ENCODE peak calls at places on chromosomes 16 and 17, in six cellular contexts. B is prostate gland, J is H1, S is breast epithelium, W is sigmoid colon, O is esophagus muscularis mucosa. F is an unnamed sample.

GRCh38 chr16:8936421-8936820 is 27.3 kb downstream of the USP7 start:
- DNase-seq in B (peak), J (no peak), S (no peak), W (no peak), O (no peak), F (peak)

GRCh38 chr17:17523001-17523713 is 27.0 kb upstream of the RASD1 start:
- DNase-seq in B (no peak), J (no peak), S (no peak), W (no peak), O (no peak), F (no peak)

GRCh38 chr17:57665696-57666095 is 79.4 kb downstream of the CCDC182 start:
- DNase-seq in B (no peak), J (no peak), S (peak), W (peak), O (no peak), F (no peak)

GRCh38 chr17:78132086-78132676 is 1.6 kb downstream of the TMC8 start:
- DNase-seq in B (peak), J (peak), S (no peak), W (no peak), O (no peak), F (no peak)

GRCh38 chr16:84518804-84519341 is 14.4 kb upstream of the MEAK7 start:
- DNase-seq in B (no peak), J (no peak), S (peak), W (no peak), O (no peak), F (no peak)

GRCh38 chr16:48067388-48067787 is 88.4 kb downstream of the ABCC12 start:
- DNase-seq in B (no peak), J (no peak), S (no peak), W (no peak), O (no peak), F (no peak)

GRCh38 chr16:85391175-85391707 is 221.9 kb upstream of the GSE1 start:
- DNase-seq in B (no peak), J (peak), S (no peak), W (peak), O (no peak), F (no peak)

GRCh38 chr16:74461826-74462225 is 40.5 kb upstream of the CLEC18B start:
- DNase-seq in B (no peak), J (no peak), S (no peak), W (no peak), O (no peak), F (no peak)

GRCh38 chr17:39244016-39244599 is 18.4 kb upstream of the STAC2 start:
- DNase-seq in B (no peak), J (no peak), S (no peak), W (peak), O (no peak), F (no peak)

GRCh38 chr17:38579934-38580333 is 25.8 kb downstream of the SRCIN1 start:
- DNase-seq in B (no peak), J (peak), S (no peak), W (no peak), O (no peak), F (no peak)

GRCh38 chr17:40515011-40515410 is 13.6 kb upstream of the TNS4 start:
- DNase-seq in B (no peak), J (no peak), S (no peak), W (peak), O (no peak), F (no peak)

GRCh38 chr17:78956254-78956653 is 23.5 kb downstream of the LGALS3BP start:
- DNase-seq in B (no peak), J (no peak), S (no peak), W (peak), O (no peak), F (no peak)

GRCh38 chr16:8972843-8973586 is 9.3 kb upstream of the USP7 start:
- DNase-seq in B (no peak), J (no peak), S (no peak), W (no peak), O (no peak), F (no peak)

GRCh38 chr17:50676065-50676975 is 31.4 kb downstream of the ANKRD40 start:
- DNase-seq in B (no peak), J (no peak), S (peak), W (peak), O (no peak), F (no peak)

GRCh38 chr16:75042423-75043174 is 43.8 kb downstream of the ZNRF1 start:
- DNase-seq in B (no peak), J (no peak), S (no peak), W (no peak), O (no peak), F (no peak)

GRCh38 chr17:60364006-60364405 is 27.9 kb downstream of the USP32 start:
- DNase-seq in B (no peak), J (no peak), S (no peak), W (no peak), O (no peak), F (no peak)

GRCh38 chr17:66711936-66712335 is 123.0 kb upstream of the CACNG5 start:
- DNase-seq in B (peak), J (no peak), S (no peak), W (no peak), O (no peak), F (no peak)

GRCh38 chr16:10682604-10683003 is 12.1 kb downstream of the TEKT5 start:
- DNase-seq in B (no peak), J (no peak), S (no peak), W (no peak), O (peak), F (no peak)

GRCh38 chr16:65284583-65284982 is 162.7 kb upstream of the CDH11 start:
- DNase-seq in B (no peak), J (no peak), S (no peak), W (no peak), O (no peak), F (no peak)

DNA sequence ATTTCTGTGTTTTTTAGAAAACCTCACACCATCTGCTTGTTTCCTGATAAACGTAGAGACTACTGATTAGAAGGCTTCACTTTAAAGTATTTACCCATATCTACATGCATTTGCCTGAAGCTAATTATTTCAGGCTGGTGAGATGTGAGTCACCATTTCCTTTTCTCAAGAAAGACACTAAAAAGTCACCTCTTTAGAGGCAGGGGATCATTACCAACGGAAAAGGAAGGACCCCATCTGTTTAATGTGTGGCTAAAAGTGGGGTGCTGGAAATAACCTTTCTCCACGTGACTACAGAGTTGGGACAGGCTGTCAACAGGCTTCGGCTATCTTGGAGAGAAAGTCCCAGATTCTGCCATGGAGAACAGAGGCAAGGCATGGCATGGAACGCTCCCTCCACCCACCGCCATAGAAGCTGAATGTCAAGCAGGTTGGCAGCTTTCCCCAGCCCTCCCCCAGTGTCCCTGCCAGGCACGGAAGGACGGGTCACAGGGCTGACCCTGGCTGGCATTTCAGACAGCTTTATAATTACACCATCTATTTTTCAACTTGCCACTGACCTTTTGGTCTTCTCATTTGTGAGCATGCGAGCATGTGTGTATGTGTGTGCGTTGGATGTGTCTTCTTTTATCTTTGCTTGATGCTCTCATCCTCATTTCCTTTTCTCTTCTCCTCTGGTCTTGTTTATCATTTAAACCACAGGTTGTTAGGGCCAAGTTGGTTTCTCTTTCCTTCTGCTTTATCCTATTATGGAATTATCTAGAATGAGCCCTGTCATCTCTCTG is 157.0 kb downstream of the CPPED1 start:
- DNase-seq in B (no peak), J (no peak), S (no peak), W (no peak), O (no peak), F (no peak)
- TF ChIP-seq POLR2AphosphoS5 in B (no peak), J (no peak), S (no peak), W (no peak), O (no peak), F (no peak)

DNA sequence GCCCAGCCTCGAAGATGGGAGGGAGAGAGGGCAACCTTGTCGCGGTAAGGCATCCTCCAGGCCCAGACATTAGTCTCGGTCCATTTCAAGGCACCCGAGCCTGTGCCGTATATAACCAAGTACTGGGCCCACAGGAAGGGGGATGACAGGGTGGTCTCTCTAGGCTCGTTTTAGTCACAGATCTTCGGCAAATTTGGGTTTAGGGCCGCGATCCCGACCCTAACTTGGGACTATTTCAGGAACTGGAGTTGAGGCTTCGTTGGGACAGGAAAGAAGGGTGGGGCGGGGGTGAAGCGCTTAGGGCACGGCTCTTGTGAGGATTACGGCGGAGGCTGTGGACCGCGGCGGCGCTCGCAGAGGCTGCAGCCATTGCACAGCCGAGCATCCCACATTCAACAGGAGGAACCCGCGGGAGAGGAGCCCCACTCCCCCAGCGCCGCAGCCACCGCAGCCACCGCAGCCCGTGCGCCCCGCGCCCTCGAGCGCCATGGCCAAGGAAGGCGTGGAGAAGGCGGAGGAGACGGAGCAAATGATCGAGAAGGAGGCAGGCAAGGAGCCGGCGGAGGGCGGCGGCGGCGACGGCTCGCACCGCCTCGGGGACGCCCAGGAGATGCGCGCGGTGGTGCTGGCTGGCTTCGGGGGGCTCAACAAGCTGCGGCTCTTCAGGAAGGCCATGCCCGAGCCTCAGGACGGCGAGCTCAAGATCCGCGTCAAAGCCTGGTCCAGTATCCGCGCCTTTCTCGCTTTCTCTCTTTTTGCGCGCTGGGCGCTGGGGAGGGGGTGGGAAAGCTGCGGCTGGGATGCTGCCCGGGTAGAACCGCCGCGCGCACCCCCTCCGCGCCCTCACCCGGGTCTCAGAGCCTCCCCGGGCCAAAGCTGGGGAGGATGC is at the start of gene VAT1L:
- DNase-seq in B (no peak), J (peak), S (no peak), W (no peak), O (no peak), F (peak)
- TF ChIP-seq POLR2AphosphoS5 in B (no peak), J (no peak), S (no peak), W (no peak), O (no peak), F (no peak)

GRCh38 chr17:68292689-68293040 is 1.4 kb downstream of the ARSG start:
- DNase-seq in B (no peak), J (no peak), S (no peak), W (no peak), O (no peak), F (no peak)

GRCh38 chr17:68290268-68290954 is 516 bp downstream of the SLC16A6 start:
- DNase-seq in B (peak), J (peak), S (no peak), W (no peak), O (no peak), F (peak)

GRCh38 chr17:68290955-68291835 is at the start of the genes ARSG and SLC16A6:
- DNase-seq in B (peak), J (peak), S (peak), W (no peak), O (no peak), F (peak)

GRCh38 chr17:68293490-68294195 is 2.3 kb downstream of the ARSG start:
- DNase-seq in B (no peak), J (no peak), S (no peak), W (no peak), O (no peak), F (no peak)

GRCh38 chr17:68291836-68292688 is 767 bp downstream of the ARSG start:
- DNase-seq in B (peak), J (peak), S (peak), W (peak), O (peak), F (peak)
- TF ChIP-seq POLR2AphosphoS5 in B (peak), J (peak), S (peak), W (peak), O (no peak), F (peak)

DNA sequence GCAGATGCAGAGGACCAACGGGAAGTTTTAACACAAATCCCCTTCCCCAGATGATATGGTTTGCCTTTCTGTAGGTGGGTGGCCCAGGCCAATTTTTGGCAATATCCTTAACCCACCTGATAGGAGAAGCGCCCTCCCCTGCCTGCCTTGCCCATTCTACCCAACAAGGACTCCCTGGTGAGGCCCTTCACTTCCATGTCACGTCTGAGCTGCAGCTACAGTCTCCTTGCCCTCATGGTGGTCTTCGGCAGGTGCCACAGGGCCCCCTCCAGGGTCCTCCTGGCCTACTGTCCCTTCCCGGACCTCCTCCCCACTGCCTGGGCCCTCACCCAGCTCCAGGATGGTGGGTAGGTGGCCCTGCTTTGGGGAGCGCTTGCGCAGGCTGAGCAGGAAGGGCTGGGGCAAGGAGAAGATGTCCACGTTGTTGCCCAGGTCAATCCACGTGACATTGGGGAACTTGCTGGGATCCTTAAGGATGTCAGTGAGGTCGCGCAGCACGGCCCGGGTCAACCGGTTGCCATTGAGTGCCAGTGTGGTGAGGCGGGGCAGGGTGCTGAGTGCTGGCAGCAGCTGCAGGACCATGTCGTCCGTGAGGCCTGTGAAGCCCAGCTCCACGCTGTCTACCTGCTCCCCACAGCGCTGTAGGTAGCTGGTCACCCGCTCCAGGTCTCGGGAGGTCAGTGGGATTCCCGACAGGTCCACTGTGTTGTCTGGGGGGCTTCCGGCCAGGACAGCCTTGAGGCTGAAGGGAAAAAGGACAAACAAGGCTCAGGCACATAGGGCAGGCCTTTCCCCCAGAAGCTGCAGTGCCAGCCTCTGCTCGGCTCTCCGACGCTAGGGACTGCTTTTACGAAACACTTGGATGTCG is 28.3 kb downstream of the TRPV2 start:
- DNase-seq in B (no peak), J (peak), S (no peak), W (no peak), O (no peak), F (no peak)
- TF ChIP-seq POLR2AphosphoS5 in B (no peak), J (peak), S (no peak), W (no peak), O (no peak), F (peak)

GRCh38 chr16:68247400-68247799 is 2.2 kb downstream of the PLA2G15 start:
- DNase-seq in B (no peak), J (no peak), S (no peak), W (no peak), O (no peak), F (no peak)
- TF ChIP-seq POLR2AphosphoS5 in B (no peak), J (no peak), S (no peak), W (no peak), O (no peak), F (no peak)

GRCh38 chr17:83192161-83192788 is 112.9 kb downstream of the METRNL start:
- DNase-seq in B (no peak), J (peak), S (peak), W (peak), O (no peak), F (no peak)
- TF ChIP-seq POLR2AphosphoS5 in B (no peak), J (no peak), S (no peak), W (no peak), O (no peak), F (no peak)

DNA sequence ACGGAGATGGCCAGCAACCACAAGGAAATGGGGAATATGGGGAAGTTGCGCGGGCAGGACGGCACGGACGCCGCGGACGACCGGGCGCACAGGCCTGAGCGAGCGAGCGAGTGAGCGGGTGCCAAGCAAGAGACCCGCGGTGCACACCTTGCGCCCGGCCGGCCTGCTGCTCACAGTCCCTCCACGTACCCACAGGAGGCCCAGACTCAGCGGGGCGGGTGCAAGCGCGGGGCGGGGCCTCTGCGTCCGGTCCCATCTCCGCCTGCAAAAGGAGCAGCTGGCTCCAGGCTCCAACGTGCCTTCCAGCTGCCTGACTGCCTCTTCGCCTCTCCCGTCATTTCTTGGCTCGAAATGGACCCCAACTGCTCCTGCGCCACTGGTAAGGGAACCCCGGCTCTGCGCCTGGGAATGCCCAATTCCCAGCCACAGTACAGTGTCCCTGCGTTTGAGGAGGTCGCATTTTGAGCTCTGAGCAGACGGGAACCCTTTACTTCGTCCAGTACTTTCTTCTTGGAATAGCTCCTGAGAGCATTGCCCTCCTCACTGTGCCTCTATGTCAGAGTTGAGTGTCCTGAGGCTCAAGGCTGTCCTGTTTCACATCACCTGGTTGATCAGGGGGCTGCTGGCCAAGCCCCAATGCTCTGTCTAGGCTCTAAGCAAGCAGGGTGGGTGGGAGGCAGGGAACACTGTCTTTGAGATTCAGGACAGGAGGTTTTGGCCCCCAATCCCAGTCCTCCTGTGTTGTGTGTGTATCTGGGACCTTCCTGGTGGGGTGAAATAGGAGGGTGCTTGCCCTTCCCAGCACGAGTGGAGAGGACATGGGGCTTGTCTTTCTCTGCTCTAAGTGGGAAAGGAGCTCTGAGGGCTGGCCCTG is 8.1 kb upstream of the MT1E start:
- DNase-seq in B (peak), J (peak), S (peak), W (peak), O (no peak), F (no peak)
- TF ChIP-seq POLR2AphosphoS5 in B (peak), J (no peak), S (no peak), W (peak), O (no peak), F (no peak)

GRCh38 chr16:15988268-15989013 is 39.0 kb downstream of the ABCC1 start:
- DNase-seq in B (no peak), J (no peak), S (no peak), W (no peak), O (no peak), F (no peak)
- TF ChIP-seq POLR2AphosphoS5 in B (no peak), J (no peak), S (no peak), W (no peak), O (no peak), F (no peak)